ENCODE peak calls at places on chromosome 9, in five cellular contexts. One of them, this sample, is unnamed.

GRCh38 chr9:23841304-23841703 is 15.3 kb upstream of the ELAVL2 start:
- DNase-seq in NB4: no peak
- DNase-seq in uterus: no peak
- DNase-seq in ovary: no peak
- DNase-seq in HepG2: no peak
- DNase-seq in this sample: no peak

GRCh38 chr9:89863141-89863540 is 258.3 kb downstream of the GADD45G start:
- DNase-seq in NB4: no peak
- DNase-seq in uterus: no peak
- DNase-seq in ovary: no peak
- DNase-seq in HepG2: no peak
- DNase-seq in this sample: no peak

GRCh38 chr9:132857601-132858342 is 20.3 kb downstream of the AK8 start:
- DNase-seq in NB4: peak
- DNase-seq in uterus: peak
- DNase-seq in ovary: peak
- DNase-seq in HepG2: no peak
- DNase-seq in this sample: no peak

GRCh38 chr9:75152416-75152815 is 64.1 kb downstream of the OSTF1 start:
- DNase-seq in NB4: no peak
- DNase-seq in uterus: no peak
- DNase-seq in ovary: no peak
- DNase-seq in HepG2: no peak
- DNase-seq in this sample: no peak

GRCh38 chr9:136852664-136853595 is 784 bp downstream of the MAMDC4 start:
- DNase-seq in NB4: no peak
- DNase-seq in uterus: peak
- DNase-seq in ovary: peak
- DNase-seq in HepG2: no peak
- DNase-seq in this sample: no peak

GRCh38 chr9:28832168-28832567 is 1258.9 kb upstream of the C9orf72 start:
- DNase-seq in NB4: no peak
- DNase-seq in uterus: no peak
- DNase-seq in ovary: no peak
- DNase-seq in HepG2: no peak
- DNase-seq in this sample: no peak

GRCh38 chr9:135074354-135075233 is 12.9 kb upstream of the OLFM1 start:
- DNase-seq in NB4: no peak
- DNase-seq in uterus: no peak
- DNase-seq in ovary: no peak
- DNase-seq in HepG2: no peak
- DNase-seq in this sample: no peak

GRCh38 chr9:120104771-120105170 is 475.2 kb downstream of the CDK5RAP2 start:
- DNase-seq in NB4: no peak
- DNase-seq in uterus: no peak
- DNase-seq in ovary: no peak
- DNase-seq in HepG2: no peak
- DNase-seq in this sample: no peak

GRCh38 chr9:133509179-133510083 is 15.3 kb downstream of the MYMK start:
- DNase-seq in NB4: no peak
- DNase-seq in uterus: no peak
- DNase-seq in ovary: peak
- DNase-seq in HepG2: no peak
- DNase-seq in this sample: no peak

GRCh38 chr9:36597412-36598178 is 24.9 kb downstream of the MELK start:
- DNase-seq in NB4: peak
- DNase-seq in uterus: no peak
- DNase-seq in ovary: no peak
- DNase-seq in HepG2: peak
- DNase-seq in this sample: no peak

GRCh38 chr9:85290019-85290418 is 451.7 kb downstream of the AGTPBP1 start:
- DNase-seq in NB4: peak
- DNase-seq in uterus: no peak
- DNase-seq in ovary: no peak
- DNase-seq in HepG2: no peak
- DNase-seq in this sample: no peak

GRCh38 chr9:129320575-129321311 is 142.7 kb upstream of the IER5L start:
- DNase-seq in NB4: peak
- DNase-seq in uterus: peak
- DNase-seq in ovary: peak
- DNase-seq in HepG2: peak
- DNase-seq in this sample: peak

GRCh38 chr9:134378901-134379338 is 52.7 kb downstream of the RXRA start:
- DNase-seq in NB4: no peak
- DNase-seq in uterus: peak
- DNase-seq in ovary: no peak
- DNase-seq in HepG2: no peak
- DNase-seq in this sample: no peak

GRCh38 chr9:118701985-118702384 is 667.2 kb downstream of the BRINP1 start:
- DNase-seq in NB4: no peak
- DNase-seq in uterus: no peak
- DNase-seq in ovary: no peak
- DNase-seq in HepG2: no peak
- DNase-seq in this sample: no peak

GRCh38 chr9:133155156-133155555 is 8.6 kb downstream of the GBGT1 start:
- DNase-seq in NB4: no peak
- DNase-seq in uterus: no peak
- DNase-seq in ovary: no peak
- DNase-seq in HepG2: no peak
- DNase-seq in this sample: no peak

GRCh38 chr9:117737721-117738226 is 33.6 kb downstream of the TLR4 start:
- DNase-seq in NB4: no peak
- DNase-seq in uterus: no peak
- DNase-seq in ovary: no peak
- DNase-seq in HepG2: no peak
- DNase-seq in this sample: no peak

GRCh38 chr9:98532147-98532546 is 176.6 kb downstream of the GABBR2 start:
- DNase-seq in NB4: no peak
- DNase-seq in uterus: no peak
- DNase-seq in ovary: no peak
- DNase-seq in HepG2: no peak
- DNase-seq in this sample: no peak

GRCh38 chr9:109444771-109445320 is 53.3 kb downstream of the PTPN3 start:
- DNase-seq in NB4: no peak
- DNase-seq in uterus: no peak
- DNase-seq in ovary: no peak
- DNase-seq in HepG2: no peak
- DNase-seq in this sample: no peak

GRCh38 chr9:105993051-105993854 is 298.9 kb downstream of the TMEM38B start:
- DNase-seq in NB4: no peak
- DNase-seq in uterus: no peak
- DNase-seq in ovary: no peak
- DNase-seq in HepG2: no peak
- DNase-seq in this sample: no peak

GRCh38 chr9:96022445-96023031 is 147.0 kb downstream of the ERCC6L2 start:
- DNase-seq in NB4: peak
- DNase-seq in uterus: no peak
- DNase-seq in ovary: peak
- DNase-seq in HepG2: no peak
- DNase-seq in this sample: no peak

GRCh38 chr9:96027271-96028131 is 152.0 kb downstream of the ERCC6L2 start:
- DNase-seq in NB4: no peak
- DNase-seq in uterus: no peak
- DNase-seq in ovary: peak
- DNase-seq in HepG2: no peak
- DNase-seq in this sample: no peak

GRCh38 chr9:96029722-96030515 is 154.4 kb downstream of the ERCC6L2 start:
- DNase-seq in NB4: no peak
- DNase-seq in uterus: no peak
- DNase-seq in ovary: no peak
- DNase-seq in HepG2: no peak
- DNase-seq in this sample: peak

GRCh38 chr9:96026655-96027213 is 151.2 kb downstream of the ERCC6L2 start:
- DNase-seq in NB4: no peak
- DNase-seq in uterus: no peak
- DNase-seq in ovary: no peak
- DNase-seq in HepG2: no peak
- DNase-seq in this sample: no peak

GRCh38 chr9:96025995-96026572 is 150.6 kb downstream of the ERCC6L2 start:
- DNase-seq in NB4: no peak
- DNase-seq in uterus: no peak
- DNase-seq in ovary: no peak
- DNase-seq in HepG2: no peak
- DNase-seq in this sample: no peak
- H3K4me3 ChIP-seq in NB4: no peak
- H3K4me3 ChIP-seq in uterus: no peak
- H3K4me3 ChIP-seq in ovary: no peak
- H3K4me3 ChIP-seq in HepG2: no peak
- H3K4me3 ChIP-seq in this sample: no peak

DNA sequence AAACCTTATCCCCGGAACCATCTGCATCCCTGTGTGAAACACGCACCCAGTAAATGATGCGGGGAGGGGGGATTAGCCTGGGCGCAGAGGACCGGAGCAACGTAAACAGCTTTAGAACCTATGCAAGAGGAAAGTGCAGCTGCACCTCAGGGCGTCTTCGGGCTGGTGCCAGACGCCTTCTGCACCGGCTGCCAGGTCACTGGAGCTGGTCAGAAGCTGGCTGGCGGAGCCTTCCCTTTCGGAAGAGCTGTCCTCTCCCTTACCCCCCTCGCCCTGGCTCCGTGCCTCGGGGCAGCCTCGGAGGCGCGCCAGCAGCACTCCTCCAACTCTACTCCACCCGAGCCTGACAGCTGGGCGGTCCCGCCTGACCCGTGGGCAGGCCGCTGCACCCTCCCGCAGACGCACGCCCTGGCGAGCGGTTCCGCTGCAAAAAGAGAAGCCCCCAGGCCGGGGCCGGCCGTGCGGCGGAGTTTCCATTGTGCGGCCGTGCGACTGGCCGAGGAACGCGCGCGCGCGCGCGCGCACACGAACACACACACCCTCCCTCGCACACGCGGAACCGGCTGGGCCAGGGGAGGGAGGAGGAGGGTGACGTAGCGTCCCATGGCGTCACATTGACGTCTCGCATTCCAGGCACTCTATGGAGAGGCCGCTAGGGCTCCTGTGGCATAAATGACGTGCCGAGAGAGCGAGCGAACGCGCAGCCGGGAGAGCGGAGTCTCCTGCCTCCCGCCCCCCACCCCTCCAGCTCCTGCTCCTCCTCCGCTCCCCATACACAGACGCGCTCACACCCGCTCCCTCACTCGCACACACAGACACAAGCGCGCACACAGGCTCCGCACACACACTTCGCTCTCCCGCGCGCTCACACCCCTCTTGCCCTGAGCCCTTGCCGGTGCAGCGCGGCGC is at the start of gene NR4A3:
- DNase-seq in NB4: peak
- DNase-seq in uterus: peak
- DNase-seq in ovary: peak
- DNase-seq in HepG2: peak
- DNase-seq in this sample: peak
- TF ChIP-seq POLR2A in NB4: peak
- TF ChIP-seq POLR2A in uterus: peak
- TF ChIP-seq POLR2A in ovary: peak
- TF ChIP-seq POLR2A in HepG2: no peak
- TF ChIP-seq POLR2A in this sample: peak

DNA sequence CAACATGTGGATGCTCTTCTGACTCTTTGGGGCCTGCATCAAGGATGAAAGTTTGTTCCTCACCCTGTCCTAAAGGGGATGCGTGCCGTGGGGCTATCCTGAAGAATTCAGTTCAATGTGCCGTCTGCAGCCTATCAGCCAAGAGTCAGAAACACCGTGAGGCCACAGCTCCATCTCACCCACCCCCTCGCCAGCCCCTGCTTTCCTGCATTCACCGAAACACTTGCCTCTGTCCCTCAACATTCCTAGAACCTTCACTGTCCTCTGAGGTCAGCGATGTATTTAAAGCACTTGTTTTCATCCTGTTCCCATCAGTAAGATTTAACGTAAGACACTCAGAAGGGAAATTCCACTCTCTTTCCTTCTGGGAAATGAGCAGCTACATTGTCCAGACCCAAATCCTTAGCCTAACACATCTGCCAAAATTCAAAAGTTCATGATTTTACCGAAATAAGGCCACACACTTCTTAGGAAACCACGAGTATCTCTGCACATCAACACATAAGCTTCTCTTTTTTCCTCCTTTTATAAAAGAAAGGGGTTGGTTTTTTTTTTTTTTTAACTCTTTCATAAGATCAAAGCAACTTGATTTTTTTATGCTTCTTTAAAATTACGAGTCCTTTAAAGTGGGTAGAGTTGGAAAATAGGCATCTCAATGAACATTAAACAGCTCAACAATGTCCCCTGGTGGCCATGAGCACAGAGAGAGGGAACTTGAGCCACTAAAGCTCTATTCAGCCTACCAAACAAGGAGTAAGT is 100.7 kb downstream of the SUSD1 start:
- DNase-seq in NB4: peak
- DNase-seq in uterus: peak
- DNase-seq in ovary: peak
- DNase-seq in HepG2: peak
- DNase-seq in this sample: peak
- H3K4me3 ChIP-seq in NB4: no peak
- H3K4me3 ChIP-seq in uterus: no peak
- H3K4me3 ChIP-seq in ovary: no peak
- H3K4me3 ChIP-seq in HepG2: no peak
- H3K4me3 ChIP-seq in this sample: no peak

GRCh38 chr9:125663127-125663526 is 43.9 kb downstream of the MAPKAP1 start:
- DNase-seq in NB4: peak
- DNase-seq in uterus: no peak
- DNase-seq in ovary: no peak
- DNase-seq in HepG2: no peak
- DNase-seq in this sample: no peak
- TF ChIP-seq POLR2A in NB4: no peak
- TF ChIP-seq POLR2A in uterus: no peak
- TF ChIP-seq POLR2A in ovary: no peak
- TF ChIP-seq POLR2A in HepG2: no peak
- TF ChIP-seq POLR2A in this sample: no peak

GRCh38 chr9:2623866-2624682 is 2.5 kb downstream of the VLDLR start:
- DNase-seq in NB4: peak
- DNase-seq in uterus: no peak
- DNase-seq in ovary: no peak
- DNase-seq in HepG2: no peak
- DNase-seq in this sample: no peak
- H3K4me3 ChIP-seq in NB4: no peak
- H3K4me3 ChIP-seq in uterus: peak
- H3K4me3 ChIP-seq in ovary: peak
- H3K4me3 ChIP-seq in HepG2: no peak
- H3K4me3 ChIP-seq in this sample: no peak

GRCh38 chr9:91541744-91542143 is 118.1 kb upstream of the NFIL3 start:
- DNase-seq in NB4: no peak
- DNase-seq in uterus: no peak
- DNase-seq in ovary: no peak
- DNase-seq in HepG2: no peak
- DNase-seq in this sample: no peak
- TF ChIP-seq POLR2A in NB4: no peak
- TF ChIP-seq POLR2A in uterus: no peak
- TF ChIP-seq POLR2A in ovary: no peak
- TF ChIP-seq POLR2A in HepG2: no peak
- TF ChIP-seq POLR2A in this sample: no peak

This sample was measured in lower leg skin.